ENCODE peak calls at places on chromosomes 6 and 20, in six cellular contexts. F is NCI-H1105 treated with DMSO at 0.1 percent for 48 hours; M is T-cell; N is Caki2; Y is activated T-helper 2 cell treated with anti-CD3 and anti-CD28 coated beads, Interferon-gamma antibody, Interleukin-2, Interleukin-4, amounts not matched to agents 10 μg/mL and 5 μg/mL and 100 μg/mL, durations not matched to agents 14 hours and 24 hours and 36 hours; H is activated T-cell treated with anti-CD3 and anti-CD28 coated beads for 4 hours. E is an unnamed sample.

GRCh38 chr6:144350176-144350575 is 65.0 kb downstream of the UTRN start:
- DNase-seq in H (no peak), M (no peak), F (no peak), N (no peak), Y (no peak), E (no peak)

GRCh38 chr20:37297066-37297736 is 7.7 kb downstream of the MANBAL start:
- DNase-seq in F (no peak), N (no peak), M (no peak), H (no peak), Y (no peak), E (no peak)

GRCh38 chr20:63740070-63740500 is 509 bp downstream of the SLC2A4RG start:
- DNase-seq in H (no peak), N (no peak), M (no peak), F (no peak), Y (peak; percentile 52), E (peak; percentile 1)

GRCh38 chr6:57147401-57147800 is 24.7 kb upstream of the BAG2 start:
- DNase-seq in Y (no peak), F (no peak), H (no peak), M (no peak), N (no peak), E (peak; percentile 18)

GRCh38 chr20:5835234-5835845 is 85.1 kb downstream of the SHLD1 start:
- DNase-seq in M (no peak), H (no peak), F (peak; percentile 41), Y (no peak), N (no peak), E (peak; percentile 4)

GRCh38 chr6:1952726-1953360 is 292.6 kb downstream of the GMDS start:
- DNase-seq in N (peak; percentile 97), F (no peak), M (no peak), H (no peak), Y (no peak), E (peak; percentile 95)

GRCh38 chr6:35089935-35090505 is 51.1 kb downstream of the TCP11 start:
- DNase-seq in N (no peak), M (no peak), H (no peak), F (no peak), Y (no peak), E (peak; percentile 49)

GRCh38 chr6:15915508-15916178 is 213.2 kb upstream of the MYLIP start:
- DNase-seq in Y (no peak), H (no peak), F (no peak), N (no peak), M (no peak), E (no peak)

GRCh38 chr20:48669946-48670630 is 157.7 kb downstream of the PREX1 start:
- DNase-seq in M (no peak), F (no peak), N (no peak), H (no peak), Y (no peak), E (no peak)

GRCh38 chr6:81806793-81807565 is 54.5 kb upstream of the TENT5A start:
- DNase-seq in F (no peak), N (no peak), H (no peak), Y (no peak), M (no peak), E (no peak)

GRCh38 chr20:39885975-39886649 is 802.9 kb downstream of the MAFB start:
- DNase-seq in H (no peak), N (peak; percentile 13), Y (no peak), F (no peak), M (no peak), E (peak; percentile 73)

GRCh38 chr6:139370047-139370706 is 4.3 kb downstream of the CITED2 start:
- DNase-seq in M (no peak), F (peak; percentile 17), Y (no peak), N (peak; percentile 63), H (no peak), E (peak; percentile 88)

GRCh38 chr6:46217671-46218131 is 46.9 kb upstream of the ENPP5 start:
- DNase-seq in Y (no peak), N (no peak), H (no peak), F (no peak), M (no peak), E (no peak)

GRCh38 chr6:157904999-157905398 is 76.7 kb upstream of the SYNJ2 start:
- DNase-seq in H (no peak), F (no peak), M (no peak), N (no peak), Y (no peak), E (no peak)

GRCh38 chr6:74742793-74743508 is 462.9 kb downstream of the COL12A1 start:
- DNase-seq in H (no peak), N (no peak), M (no peak), Y (no peak), F (no peak), E (no peak)

GRCh38 chr6:38080349-38080748 is 260.8 kb downstream of the ZFAND3 start:
- DNase-seq in Y (no peak), F (no peak), H (no peak), M (no peak), N (no peak), E (no peak)